ENCODE peak calls at places on chromosomes 7 and 10, in seven cellular contexts. H is OCI-LY7, U is ovary, B is PC-3, M is upper lobe of left lung, Y is lower lobe of right lung, N is GM23338. F is an unnamed sample.

GRCh38 chr10:62866451-62866850 is 50.3 kb upstream of the EGR2 start:
- DNase-seq in H (no peak), U (no peak), B (peak; percentile 76), M (no peak), Y (no peak), N (no peak), F (no peak)

GRCh38 chr10:20007426-20007825 is 191.2 kb downstream of the PLXDC2 start:
- DNase-seq in H (no peak), U (no peak), B (peak; percentile 28), M (no peak), Y (no peak), N (no peak), F (no peak)

GRCh38 chr10:111129348-111129747 is 52.5 kb downstream of the ADRA2A start:
- DNase-seq in H (no peak), U (no peak), B (no peak), M (no peak), Y (no peak), N (no peak), F (no peak)

GRCh38 chr10:63641799-63642198 is 120.6 kb downstream of the REEP3 start:
- DNase-seq in H (no peak), U (no peak), B (no peak), M (no peak), Y (no peak), N (no peak), F (no peak)

GRCh38 chr7:92968502-92968901 is 132.1 kb upstream of the CDK6 start:
- DNase-seq in H (no peak), U (no peak), B (peak; percentile 15), M (no peak), Y (no peak), N (no peak), F (no peak)

GRCh38 chr10:116286801-116287200 is 13.8 kb upstream of the GFRA1 start:
- DNase-seq in H (no peak), U (no peak), B (no peak), M (no peak), Y (no peak), N (no peak), F (no peak)

GRCh38 chr10:53379951-53380350 is 607.4 kb upstream of the MBL2 start:
- DNase-seq in H (no peak), U (no peak), B (peak; percentile 63), M (no peak), Y (no peak), N (no peak), F (no peak)

GRCh38 chr7:5624386-5625365 is 156.8 kb downstream of the RNF216 start:
- DNase-seq in H (no peak), U (no peak), B (no peak), M (no peak), Y (no peak), N (no peak), F (no peak)

GRCh38 chr10:25831138-25831537 is 102.9 kb upstream of the MYO3A start:
- DNase-seq in H (no peak), U (no peak), B (no peak), M (no peak), Y (no peak), N (no peak), F (no peak)

GRCh38 chr7:154832557-154833138 is 170.3 kb downstream of the PAXIP1 start:
- DNase-seq in H (peak; percentile 53), U (no peak), B (peak; percentile 25), M (no peak), Y (no peak), N (no peak), F (no peak)

GRCh38 chr7:7628476-7628875 is 12.1 kb upstream of the UMAD1 start:
- DNase-seq in H (no peak), U (no peak), B (no peak), M (no peak), Y (no peak), N (no peak), F (no peak)

GRCh38 chr7:70171369-70171768 is 573.1 kb downstream of the AUTS2 start:
- DNase-seq in H (no peak), U (no peak), B (no peak), M (no peak), Y (no peak), N (no peak), F (no peak)

GRCh38 chr10:17557459-17557858 is 59.7 kb downstream of the HACD1 start:
- DNase-seq in H (no peak), U (no peak), B (no peak), M (no peak), Y (no peak), N (no peak), F (no peak)

DNA sequence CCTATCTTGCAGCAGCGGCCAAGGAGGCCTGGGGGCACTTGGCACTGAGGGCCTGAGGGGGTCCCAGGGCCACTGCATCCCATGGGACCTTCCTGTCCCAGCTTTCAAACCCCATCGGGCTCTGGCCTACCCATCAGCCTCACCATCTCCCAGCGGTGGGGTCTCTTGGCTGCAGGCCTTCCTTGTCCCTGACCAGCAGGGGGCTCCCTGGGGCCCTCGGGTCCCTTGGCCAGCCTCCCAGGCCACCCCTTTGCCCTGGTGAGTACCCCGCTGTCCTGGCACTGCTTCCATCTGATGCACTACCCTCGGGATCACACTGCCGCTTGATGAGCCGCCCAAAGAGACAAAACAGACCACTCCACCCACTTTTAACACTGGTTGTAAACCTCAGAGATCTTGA is 43.5 kb downstream of the YKT6 start:
- DNase-seq in H (peak; percentile 57), U (no peak), B (peak; percentile 9), M (peak; percentile 59), Y (no peak), N (peak; percentile 72), F (no peak)
- TF ChIP-seq CTCF in H (peak; percentile 75), U (no peak), B (peak; percentile 56), M (peak; percentile 25), Y (peak; percentile 38), N (peak; percentile 59), F (peak; percentile 26)

DNA sequence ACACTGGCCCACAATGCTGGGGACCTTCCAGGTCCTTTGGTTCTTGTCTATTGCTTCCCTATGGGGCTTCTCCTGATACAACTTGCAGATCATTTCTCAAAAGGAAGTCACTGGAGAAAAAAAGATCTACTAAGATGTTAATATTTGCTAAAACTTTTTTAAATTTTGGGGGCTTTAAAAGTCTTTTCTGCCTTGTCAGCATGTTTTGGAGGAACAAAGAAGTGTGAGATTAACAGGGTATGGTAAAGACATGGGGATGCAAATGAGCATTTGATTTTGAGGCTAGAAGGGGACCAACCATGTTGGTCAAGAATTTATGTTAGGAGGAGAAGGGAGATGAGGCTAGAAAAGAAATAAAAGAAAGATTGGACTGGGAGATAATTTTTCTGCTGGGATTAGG is 515.4 kb downstream of the HTR7 start:
- DNase-seq in H (no peak), U (no peak), B (no peak), M (no peak), Y (no peak), N (no peak), F (no peak)
- H3K4me1 ChIP-seq in H (no peaks in the 10 kb centered on the region), U (no peaks in the 10 kb centered on the region), B (peaks cover 10% of the 10 kb centered on the region), M (no peaks in the 10 kb centered on the region), Y (no peaks in the 10 kb centered on the region), N (peaks cover 5% of the 10 kb centered on the region), F (no peaks in the 10 kb centered on the region)

GRCh38 chr10:1978593-1978992 is 241.3 kb upstream of the ADARB2 start:
- DNase-seq in H (no peak), U (no peak), B (peak; percentile 1), M (no peak), Y (no peak), N (no peak), F (no peak)

GRCh38 chr10:1980459-1980858 is 243.1 kb upstream of the ADARB2 start:
- DNase-seq in H (no peak), U (no peak), B (no peak), M (no peak), Y (no peak), N (no peak), F (no peak)
- H3K27ac ChIP-seq in H (no peak overlapping the region), U (no peak overlapping the region), B (no peak overlapping the region), M (no peak overlapping the region), Y (no peak overlapping the region), N (no peak overlapping the region), F (no peak overlapping the region)

DNA sequence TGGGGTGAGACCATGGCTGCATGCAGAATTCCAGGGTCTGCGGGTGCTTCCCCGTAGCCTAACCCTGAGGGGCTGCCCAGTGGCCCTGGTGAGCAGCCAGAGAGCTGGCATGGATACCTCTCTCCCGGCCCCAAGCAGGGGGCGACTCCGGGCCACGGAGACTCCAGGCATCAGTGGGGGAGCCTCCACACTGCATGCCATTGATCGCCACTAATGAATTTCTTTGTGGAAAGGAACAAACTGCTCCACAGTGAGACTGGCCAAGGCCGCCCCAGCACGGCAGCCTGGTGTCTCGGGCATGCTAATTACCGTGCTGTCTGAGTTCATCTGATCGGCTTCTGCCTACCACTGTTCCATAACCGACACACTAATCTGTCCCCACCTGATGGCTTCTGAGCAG is 184.4 kb downstream of the GRID1 start:
- DNase-seq in H (no peak), U (no peak), B (no peak), M (peak; percentile 59), Y (no peak), N (peak; percentile 11), F (peak; percentile 37)
- TF ChIP-seq CTCF in H (no peak), U (no peak), B (no peak), M (no peak), Y (no peak), N (no peak), F (no peak)

DNA sequence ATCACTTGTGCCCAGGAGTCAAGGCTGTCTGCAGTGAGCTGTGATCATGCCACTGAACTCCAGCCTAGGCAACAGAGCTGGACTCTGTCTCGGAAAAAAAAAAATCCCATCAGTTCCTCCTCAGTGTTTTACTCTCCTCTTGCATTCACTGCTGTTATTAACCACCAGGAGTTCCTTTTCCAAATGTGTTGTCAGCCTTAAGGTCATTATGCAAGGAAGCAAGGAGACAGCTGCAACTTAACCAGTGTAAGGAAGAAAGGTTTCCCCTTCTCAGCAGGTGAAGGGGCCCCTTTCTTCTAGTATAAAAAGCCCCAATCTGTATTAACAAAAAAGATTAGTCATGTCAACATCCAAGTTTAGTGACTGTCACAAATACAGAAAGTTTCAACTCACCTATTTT is 86.6 kb upstream of the LEP start:
- DNase-seq in H (no peak), U (no peak), B (no peak), M (no peak), Y (no peak), N (peak; percentile 36), F (no peak)
- H3K4me1 ChIP-seq in H (no peaks in the 10 kb centered on the region), U (no peaks in the 10 kb centered on the region), B (no peaks in the 10 kb centered on the region), M (no peaks in the 10 kb centered on the region), Y (no peaks in the 10 kb centered on the region), N (peaks cover 22% of the 10 kb centered on the region), F (no peaks in the 10 kb centered on the region)

GRCh38 chr7:19011212-19011611 is 106.2 kb downstream of the TWIST1 start:
- DNase-seq in H (no peak), U (no peak), B (no peak), M (no peak), Y (no peak), N (no peak), F (no peak)

GRCh38 chr7:19009241-19009935 is 108.0 kb downstream of the TWIST1 start:
- DNase-seq in H (no peak), U (no peak), B (peak; percentile 58), M (no peak), Y (no peak), N (no peak), F (no peak)

GRCh38 chr7:19015066-19015465 is 102.4 kb downstream of the TWIST1 start:
- DNase-seq in H (no peak), U (no peak), B (no peak), M (no peak), Y (no peak), N (no peak), F (no peak)

DNA sequence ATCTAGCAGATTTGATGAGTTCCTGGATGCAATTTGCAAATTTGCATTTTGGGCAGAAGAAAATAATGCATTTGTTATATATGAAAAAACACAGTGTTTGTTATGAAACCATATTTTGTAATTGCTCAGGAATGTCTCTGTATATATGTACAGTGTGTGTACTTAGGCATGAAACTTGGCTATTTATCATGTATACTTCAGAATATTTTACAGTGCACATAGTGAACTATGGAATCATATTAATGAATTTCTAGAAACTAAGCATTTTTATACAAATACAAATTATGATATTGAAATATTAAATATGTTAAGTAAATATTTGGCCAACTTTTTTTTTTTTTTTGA is 107.5 kb downstream of the TWIST1 start:
- DNase-seq in H (no peak), U (no peak), B (peak; percentile 58), M (no peak), Y (no peak), N (no peak), F (no peak)
- H3K27ac ChIP-seq in H (no peak overlapping the region), U (no peak overlapping the region), B (peak overlapping the region; percentile 80), M (no peak overlapping the region), Y (no peak overlapping the region), N (no peak overlapping the region), F (no peak overlapping the region)

F was measured in ascending aorta.